ENCODE peak calls at places on chromosomes 3 and 15, in six cellular contexts. F, G, A, R, S and Y are unnamed samples.

GRCh38 chr3:43707266-43707665 is 16.5 kb downstream of the ABHD5 start:
- DNase-seq in S (no peak), G (no peak), R (no peak), F (peak), A (no peak), Y (no peak)

GRCh38 chr3:31532587-31533168 is at the start of gene STT3B:
- DNase-seq in F (peak), A (peak), G (peak), R (no peak), S (no peak), Y (peak)

GRCh38 chr3:94360982-94361381 is 298.1 kb downstream of the NSUN3 start:
- DNase-seq in G (no peak), A (peak), F (no peak), R (peak), S (peak), Y (no peak)

GRCh38 chr3:42014949-42015533 is 53.1 kb upstream of the ULK4 start:
- DNase-seq in A (peak), G (no peak), F (no peak), R (peak), S (peak), Y (no peak)

GRCh38 chr15:58043192-58043903 is 22.2 kb downstream of the ALDH1A2 start:
- DNase-seq in A (peak), G (peak), R (no peak), F (peak), S (no peak), Y (no peak)

GRCh38 chr3:158221426-158221825 is 111.5 kb downstream of the RSRC1 start:
- DNase-seq in F (peak), G (no peak), S (no peak), A (no peak), R (no peak), Y (no peak)

GRCh38 chr3:189652042-189652441 is 20.9 kb downstream of the TP63 start:
- DNase-seq in A (no peak), F (peak), S (no peak), G (no peak), R (no peak), Y (no peak)

GRCh38 chr15:41424809-41425208 is 7.9 kb downstream of the RTF1 start:
- DNase-seq in F (no peak), G (no peak), R (no peak), A (no peak), S (no peak), Y (no peak)

GRCh38 chr3:132444333-132444732 is 27.0 kb downstream of the DNAJC13 start:
- DNase-seq in F (peak), A (no peak), G (no peak), R (no peak), S (no peak), Y (no peak)

GRCh38 chr3:171383206-171384018 is 76.8 kb downstream of the TNIK start:
- DNase-seq in S (no peak), A (no peak), R (no peak), F (peak), G (no peak), Y (no peak)

GRCh38 chr3:46705751-46706572 is 4.8 kb downstream of the TMIE start:
- DNase-seq in F (peak), A (peak), R (peak), G (no peak), S (peak), Y (peak)

GRCh38 chr3:198079771-198080520 is 119.9 kb downstream of the LMLN start:
- DNase-seq in G (no peak), R (peak), A (no peak), F (peak), S (no peak), Y (no peak)

GRCh38 chr3:119304201-119304713 is 10.1 kb downstream of the ARHGAP31 start:
- DNase-seq in S (no peak), R (no peak), A (no peak), G (no peak), F (peak), Y (peak)

GRCh38 chr3:69085543-69086132 is 901 bp downstream of the ARL6IP5 start:
- DNase-seq in G (no peak), F (no peak), S (no peak), A (peak), R (peak), Y (no peak)

GRCh38 chr3:106332884-106333283 is 464.1 kb upstream of the CBLB start:
- DNase-seq in G (no peak), A (no peak), S (no peak), F (peak), R (no peak), Y (no peak)

GRCh38 chr3:39541917-39542329 is 74.4 kb downstream of the MOBP start:
- DNase-seq in R (no peak), F (peak), G (peak), S (no peak), A (no peak), Y (no peak)

GRCh38 chr15:73305331-73306211 is 63.2 kb downstream of the HCN4 start:
- DNase-seq in F (peak), S (no peak), R (no peak), G (peak), A (peak), Y (peak)

GRCh38 chr3:150022406-150023238 is 51.9 kb upstream of the PFN2 start:
- DNase-seq in R (no peak), S (no peak), A (no peak), F (peak), G (no peak), Y (no peak)

GRCh38 chr3:124818398-124819150 is 68.6 kb downstream of the ITGB5 start:
- DNase-seq in S (no peak), R (no peak), G (no peak), A (no peak), F (peak), Y (no peak)

GRCh38 chr15:83547168-83547567 is 100.0 kb downstream of the SH3GL3 start:
- DNase-seq in A (no peak), S (no peak), R (no peak), F (no peak), G (no peak), Y (no peak)

GRCh38 chr15:55224892-55225291 is 28.2 kb upstream of the RSL24D1 start:
- DNase-seq in R (no peak), S (no peak), A (no peak), G (no peak), F (no peak), Y (no peak)

GRCh38 chr15:40232625-40233070 is 6.2 kb upstream of the PAK6 start:
- DNase-seq in F (peak), G (no peak), A (no peak), R (no peak), S (no peak), Y (no peak)

GRCh38 chr3:197468866-197469382 is 86.8 kb downstream of the BDH1 start:
- DNase-seq in G (peak), F (peak), R (no peak), A (no peak), S (no peak), Y (no peak)

GRCh38 chr3:112634786-112635541 is 6.0 kb downstream of the CCDC80 start:
- DNase-seq in R (no peak), F (peak), S (no peak), A (no peak), G (no peak), Y (no peak)

GRCh38 chr15:26883466-26883865 is 16.6 kb downstream of the GABRA5 start:
- DNase-seq in A (no peak), S (no peak), F (no peak), G (no peak), R (no peak), Y (no peak)

GRCh38 chr3:8724108-8724752 is 9.4 kb upstream of the CAV3 start:
- DNase-seq in S (no peak), F (no peak), A (no peak), G (no peak), R (no peak), Y (no peak)

GRCh38 chr3:137792633-137793271 is 28.6 kb downstream of the SOX14 start:
- DNase-seq in G (no peak), S (peak), F (peak), R (no peak), A (no peak), Y (peak)

GRCh38 chr3:175748087-175748732 is 889.1 kb downstream of the NAALADL2 start:
- DNase-seq in R (no peak), F (peak), A (no peak), S (no peak), G (no peak), Y (no peak)

GRCh38 chr3:50270841-50271240 is 1.9 kb downstream of the SEMA3B start:
- DNase-seq in F (no peak), G (no peak), A (no peak), S (no peak), R (no peak), Y (no peak)

GRCh38 chr15:81914734-81915234 is 131.0 kb downstream of the MEX3B start:
- DNase-seq in A (peak), F (no peak), S (no peak), G (no peak), R (no peak), Y (no peak)

GRCh38 chr3:150146891-150147761 is 176.4 kb upstream of the PFN2 start:
- DNase-seq in F (peak), S (peak), G (no peak), R (peak), A (no peak), Y (peak)

GRCh38 chr3:2510746-2511145 is 412.1 kb downstream of the CNTN4 start:
- DNase-seq in S (no peak), A (no peak), F (no peak), R (no peak), G (no peak), Y (no peak)

GRCh38 chr3:2504912-2505311 is 406.2 kb downstream of the CNTN4 start:
- DNase-seq in G (no peak), S (no peak), R (no peak), A (no peak), F (no peak), Y (no peak)
- TF ChIP-seq POLR2A in G (no peak), S (no peak), R (no peak), A (no peak), F (no peak), Y (no peak)

DNA sequence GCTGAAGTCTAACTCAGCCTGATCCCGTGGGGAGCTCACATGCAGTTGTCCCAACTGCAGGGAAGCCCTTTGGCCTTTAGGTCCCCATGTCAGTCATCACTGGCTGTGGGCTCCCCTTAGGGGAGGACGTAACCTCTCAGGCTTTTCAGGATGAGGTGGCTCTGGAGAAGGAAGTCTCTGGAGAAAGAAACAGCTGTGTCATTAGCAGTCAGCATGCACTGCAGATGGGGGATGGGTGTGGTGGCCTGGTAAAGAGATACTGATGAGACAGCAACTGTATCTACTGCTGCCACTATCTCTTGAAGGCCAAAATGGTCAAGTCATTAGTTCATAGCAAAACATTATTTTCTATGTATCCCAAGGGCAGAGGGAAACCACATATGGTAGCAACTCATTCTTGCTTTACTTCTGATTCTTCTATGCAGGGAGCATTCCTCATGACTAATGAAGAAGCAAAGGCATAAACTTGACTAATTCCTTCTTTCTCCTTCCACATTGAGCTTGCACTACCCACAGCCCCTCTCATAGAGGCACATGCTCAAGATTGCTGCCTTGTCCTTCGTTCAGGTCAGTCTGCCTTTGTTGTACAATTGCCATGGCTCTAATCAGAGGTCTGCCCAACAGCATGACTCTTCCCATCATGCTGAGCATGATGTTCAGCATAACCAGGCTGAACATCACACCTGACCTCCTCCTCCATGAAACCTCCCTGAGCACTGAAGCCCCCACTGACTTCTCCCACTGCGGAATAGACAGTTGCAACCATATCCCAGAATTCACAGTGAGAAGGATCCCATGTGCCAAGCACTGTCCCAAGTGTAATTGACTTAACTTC is 47.8 kb upstream of the TMEM158 start:
- DNase-seq in A (no peak), G (no peak), F (peak), R (no peak), S (no peak), Y (no peak)
- TF ChIP-seq POLR2A in A (no peak), G (no peak), F (no peak), R (no peak), S (no peak), Y (no peak)

DNA sequence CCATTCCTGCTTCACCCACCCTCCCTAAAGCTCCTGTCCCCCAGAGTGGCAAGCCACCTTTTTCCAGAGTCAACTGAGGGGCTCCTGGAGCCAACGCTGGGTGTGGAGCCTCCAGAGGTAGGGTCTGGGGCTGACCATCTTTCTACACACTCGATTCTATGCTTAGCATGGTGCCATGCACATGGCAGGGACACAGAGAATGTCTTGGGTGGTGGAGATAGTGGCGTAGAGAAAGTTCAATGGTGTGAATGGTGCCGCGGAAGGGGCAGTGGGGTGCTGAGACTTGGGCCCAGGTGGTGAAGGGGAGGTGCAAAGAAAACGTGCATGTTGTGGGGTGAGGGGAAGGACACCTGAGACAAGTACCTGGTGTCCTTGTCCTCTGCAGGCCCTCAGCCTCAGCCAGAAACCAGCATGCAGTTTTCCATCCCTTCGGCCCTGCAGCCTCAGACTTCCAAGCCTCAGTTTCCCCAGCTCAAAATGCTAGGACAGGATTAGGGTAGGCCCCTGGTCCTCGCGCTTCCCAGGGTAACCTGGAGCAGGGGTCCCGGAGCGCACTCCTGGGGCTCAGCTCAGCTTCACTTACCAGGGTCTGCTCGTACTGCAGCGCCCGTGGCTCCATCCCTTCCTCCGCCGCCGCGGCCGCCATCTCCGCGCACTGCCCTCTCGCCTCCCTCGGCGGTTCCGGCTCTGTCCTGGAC is 422 bp downstream of the CLCN2 start:
- DNase-seq in A (no peak), S (no peak), G (no peak), R (no peak), F (no peak), Y (no peak)
- TF ChIP-seq POLR2A in A (no peak), S (no peak), G (no peak), R (no peak), F (no peak), Y (no peak)

GRCh38 chr3:188390347-188390718 is 236.4 kb downstream of the LPP start:
- DNase-seq in R (no peak), F (no peak), A (no peak), G (no peak), S (no peak), Y (no peak)
- TF ChIP-seq POLR2A in R (no peak), F (no peak), A (no peak), G (no peak), S (no peak), Y (no peak)

GRCh38 chr3:123396171-123397049 is 52.5 kb downstream of the ADCY5 start:
- DNase-seq in G (no peak), S (peak), F (no peak), R (no peak), A (no peak), Y (no peak)
- TF ChIP-seq POLR2A in G (no peak), S (no peak), F (no peak), R (no peak), A (no peak), Y (no peak)

GRCh38 chr3:129796146-129796545 is 97.4 kb downstream of the TMCC1 start:
- DNase-seq in R (no peak), A (no peak), F (no peak), S (no peak), G (no peak), Y (no peak)

GRCh38 chr3:129793356-129793755 is 100.2 kb downstream of the TMCC1 start:
- DNase-seq in R (no peak), F (no peak), G (no peak), S (no peak), A (no peak), Y (no peak)

GRCh38 chr3:129795596-129795995 is 97.9 kb downstream of the TMCC1 start:
- DNase-seq in A (no peak), S (no peak), R (no peak), G (peak), F (peak), Y (peak)

GRCh38 chr3:129793947-129794318 is 99.6 kb downstream of the TMCC1 start:
- DNase-seq in G (no peak), S (no peak), F (no peak), A (no peak), R (no peak), Y (no peak)

GRCh38 chr3:129794319-129795201 is 99.0 kb downstream of the TMCC1 start:
- DNase-seq in G (peak), R (no peak), F (no peak), A (peak), S (peak), Y (peak)
- TF ChIP-seq POLR2A in G (no peak), R (no peak), F (no peak), A (no peak), S (no peak), Y (no peak)

GRCh38 chr15:67196222-67196621 is 58.2 kb downstream of the AAGAB start:
- DNase-seq in A (no peak), F (peak), S (no peak), R (no peak), G (no peak), Y (no peak)
- TF ChIP-seq POLR2A in A (no peak), F (no peak), S (no peak), R (no peak), G (no peak), Y (no peak)

DNA sequence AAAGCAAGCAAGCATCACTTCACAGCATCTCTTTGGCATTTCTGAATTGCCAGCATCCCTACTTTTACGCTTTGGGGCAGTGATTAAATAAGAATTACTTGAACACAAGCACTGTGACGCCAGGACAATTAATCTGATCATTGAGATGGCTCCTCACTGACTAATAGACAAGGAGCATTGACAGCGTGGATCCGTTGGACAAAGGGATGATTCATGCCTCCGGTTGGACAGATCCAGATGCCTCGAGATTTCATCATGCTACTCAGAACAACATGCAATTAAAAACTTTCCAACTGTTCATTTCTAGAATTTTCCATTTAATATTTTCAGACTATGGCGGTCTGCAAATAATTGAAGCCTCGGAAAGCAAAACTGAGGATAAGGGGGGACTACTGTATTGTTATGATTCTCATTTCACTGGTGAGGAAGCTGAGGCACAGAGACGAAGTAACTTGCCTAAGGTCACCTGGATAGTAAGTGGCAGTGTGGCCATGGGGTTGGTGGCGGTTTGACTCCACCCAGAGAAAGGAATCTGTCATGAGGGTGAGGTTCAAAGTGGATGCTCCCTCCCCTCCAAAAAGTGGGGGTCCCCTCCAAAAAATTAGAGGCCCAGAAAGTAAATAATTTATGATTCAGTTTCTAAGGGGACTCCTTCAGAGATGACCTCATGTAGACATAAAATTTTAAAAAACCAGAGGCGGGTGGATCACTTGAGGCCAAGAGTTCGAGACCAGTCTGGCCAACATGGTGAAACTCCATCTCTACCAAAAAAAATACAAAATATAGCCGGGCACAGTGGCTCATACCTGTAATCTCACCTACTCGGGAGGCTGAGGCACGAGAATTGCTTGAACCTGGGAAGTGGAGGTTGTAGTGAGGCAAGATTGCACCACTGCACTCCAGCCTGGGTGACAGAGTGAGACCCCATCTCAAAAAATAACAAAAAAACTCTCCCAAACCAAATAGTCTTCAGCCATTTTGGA is 12.3 kb upstream of the PGPEP1L start:
- DNase-seq in S (no peak), F (peak), A (no peak), R (no peak), G (no peak), Y (no peak)
- TF ChIP-seq POLR2A in S (no peak), F (no peak), A (no peak), R (no peak), G (no peak), Y (no peak)

DNA sequence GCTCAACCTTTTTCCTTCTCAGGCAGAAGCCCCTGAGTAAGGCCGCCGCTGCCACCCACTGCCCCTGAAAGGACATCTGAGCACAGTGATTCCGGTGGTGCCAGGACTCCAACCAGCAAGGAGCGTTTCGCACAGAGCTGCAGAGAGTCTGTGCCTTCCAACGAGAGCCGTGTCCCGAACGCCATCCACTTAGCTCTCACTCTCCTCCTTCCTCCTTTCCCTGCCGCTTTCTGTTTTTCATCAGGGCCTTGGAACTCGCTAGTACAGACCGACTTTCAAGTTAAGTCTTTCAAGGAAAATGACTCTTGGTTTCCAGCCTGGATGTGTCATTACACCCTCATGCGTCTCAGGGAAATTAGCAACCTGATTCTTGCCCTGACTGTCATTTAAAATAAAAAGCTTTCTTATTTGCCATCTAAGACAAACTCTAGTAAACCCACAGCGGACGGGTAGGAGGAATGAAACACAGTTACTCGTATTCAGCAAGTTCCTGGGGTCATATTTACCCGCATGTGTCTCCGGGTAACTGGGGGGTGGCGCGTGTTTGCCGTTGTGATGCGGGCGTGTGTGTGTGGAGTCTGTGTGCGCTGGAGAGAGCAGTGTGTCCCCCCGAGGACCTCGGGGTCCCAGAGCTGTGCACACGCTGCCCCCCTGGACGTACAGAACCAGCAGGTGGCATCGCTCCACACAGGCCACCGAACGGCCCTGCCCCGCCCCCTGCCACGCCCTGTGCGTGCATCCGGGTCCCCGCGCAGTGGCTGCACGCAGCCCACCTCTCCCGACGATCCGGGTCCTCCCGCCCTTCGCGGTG is 30.4 kb upstream of the ALDH1A3 start:
- DNase-seq in R (peak), A (peak), G (peak), F (peak), S (peak), Y (no peak)
- TF ChIP-seq POLR2A in R (peak), A (no peak), G (peak), F (no peak), S (no peak), Y (no peak)

GRCh38 chr3:185076219-185076618 is 76.6 kb downstream of the C3orf70 start:
- DNase-seq in S (no peak), A (no peak), F (no peak), G (no peak), R (no peak), Y (no peak)
- TF ChIP-seq POLR2A in S (no peak), A (no peak), F (no peak), G (no peak), R (no peak), Y (no peak)